ENCODE peak calls at places on chromosomes 1 and 21, in seven cellular contexts. One of them, this sample, is unnamed.
A peak's percentile ranks its signal among the peaks of the same experiment; 100 is the strongest.

GRCh38 chr1:4058706-4059105 is 158.6 kb upstream of the C1orf174 start:
- DNase-seq in esophagus muscularis mucosa: no peak
- DNase-seq in suprapubic skin: no peak
- DNase-seq in breast epithelium: no peak
- DNase-seq in SK-N-SH: no peak
- DNase-seq in K562: no peak
- DNase-seq in prostate gland: no peak
- DNase-seq in this sample: no peak

GRCh38 chr1:115665319-115665718 is 23.5 kb downstream of the VANGL1 start:
- DNase-seq in esophagus muscularis mucosa: no peak
- DNase-seq in suprapubic skin: no peak
- DNase-seq in breast epithelium: no peak
- DNase-seq in SK-N-SH: no peak
- DNase-seq in K562: no peak
- DNase-seq in prostate gland: peak; percentile 59
- DNase-seq in this sample: no peak

GRCh38 chr1:95742591-95743089 is 508.6 kb downstream of the RWDD3 start:
- DNase-seq in esophagus muscularis mucosa: no peak
- DNase-seq in suprapubic skin: no peak
- DNase-seq in breast epithelium: no peak
- DNase-seq in SK-N-SH: no peak
- DNase-seq in K562: no peak
- DNase-seq in prostate gland: no peak
- DNase-seq in this sample: no peak

GRCh38 chr1:21000245-21000594 is 176.5 kb downstream of the EIF4G3 start:
- DNase-seq in esophagus muscularis mucosa: no peak
- DNase-seq in suprapubic skin: no peak
- DNase-seq in breast epithelium: no peak
- DNase-seq in SK-N-SH: no peak
- DNase-seq in K562: no peak
- DNase-seq in prostate gland: no peak
- DNase-seq in this sample: no peak

GRCh38 chr1:78101514-78101913 is 55.7 kb downstream of the GIPC2 start:
- DNase-seq in esophagus muscularis mucosa: no peak
- DNase-seq in suprapubic skin: no peak
- DNase-seq in breast epithelium: no peak
- DNase-seq in SK-N-SH: no peak
- DNase-seq in K562: no peak
- DNase-seq in prostate gland: no peak
- DNase-seq in this sample: no peak

GRCh38 chr1:114164840-114165543 is 11.3 kb upstream of the SYT6 start:
- DNase-seq in esophagus muscularis mucosa: no peak
- DNase-seq in suprapubic skin: no peak
- DNase-seq in breast epithelium: no peak
- DNase-seq in SK-N-SH: no peak
- DNase-seq in K562: no peak
- DNase-seq in prostate gland: no peak
- DNase-seq in this sample: no peak

GRCh38 chr1:208089151-208089550 is 155.0 kb downstream of the PLXNA2 start:
- DNase-seq in esophagus muscularis mucosa: no peak
- DNase-seq in suprapubic skin: no peak
- DNase-seq in breast epithelium: no peak
- DNase-seq in SK-N-SH: no peak
- DNase-seq in K562: no peak
- DNase-seq in prostate gland: no peak
- DNase-seq in this sample: no peak

GRCh38 chr1:88422037-88422436 is 262.0 kb upstream of the PKN2 start:
- DNase-seq in esophagus muscularis mucosa: no peak
- DNase-seq in suprapubic skin: no peak
- DNase-seq in breast epithelium: no peak
- DNase-seq in SK-N-SH: no peak
- DNase-seq in K562: no peak
- DNase-seq in prostate gland: no peak
- DNase-seq in this sample: no peak

GRCh38 chr1:15678578-15678977 is 5.5 kb upstream of the PLEKHM2 start:
- DNase-seq in esophagus muscularis mucosa: no peak
- DNase-seq in suprapubic skin: no peak
- DNase-seq in breast epithelium: no peak
- DNase-seq in SK-N-SH: no peak
- DNase-seq in K562: no peak
- DNase-seq in prostate gland: no peak
- DNase-seq in this sample: no peak

GRCh38 chr1:43937179-43937865 is 3.7 kb downstream of the ARTN start:
- DNase-seq in esophagus muscularis mucosa: no peak
- DNase-seq in suprapubic skin: no peak
- DNase-seq in breast epithelium: no peak
- DNase-seq in SK-N-SH: no peak
- DNase-seq in K562: no peak
- DNase-seq in prostate gland: no peak
- DNase-seq in this sample: no peak

GRCh38 chr21:46121286-46122221 is 23.6 kb downstream of the COL6A2 start:
- DNase-seq in esophagus muscularis mucosa: no peak
- DNase-seq in suprapubic skin: peak; percentile 64
- DNase-seq in breast epithelium: peak; percentile 47
- DNase-seq in SK-N-SH: peak; percentile 23
- DNase-seq in K562: no peak
- DNase-seq in prostate gland: no peak
- DNase-seq in this sample: peak; percentile 17

GRCh38 chr1:193181526-193181925 is 4.9 kb downstream of the B3GALT2 start:
- DNase-seq in esophagus muscularis mucosa: no peak
- DNase-seq in suprapubic skin: no peak
- DNase-seq in breast epithelium: no peak
- DNase-seq in SK-N-SH: no peak
- DNase-seq in K562: no peak
- DNase-seq in prostate gland: no peak
- DNase-seq in this sample: no peak

GRCh38 chr1:95496307-95496706 is 262.3 kb downstream of the RWDD3 start:
- DNase-seq in esophagus muscularis mucosa: no peak
- DNase-seq in suprapubic skin: no peak
- DNase-seq in breast epithelium: no peak
- DNase-seq in SK-N-SH: no peak
- DNase-seq in K562: no peak
- DNase-seq in prostate gland: no peak
- DNase-seq in this sample: no peak

GRCh38 chr1:103859721-103860120 is 110.0 kb downstream of the AMY1C start:
- DNase-seq in esophagus muscularis mucosa: no peak
- DNase-seq in suprapubic skin: no peak
- DNase-seq in breast epithelium: no peak
- DNase-seq in SK-N-SH: no peak
- DNase-seq in K562: no peak
- DNase-seq in prostate gland: no peak
- DNase-seq in this sample: no peak

DNA sequence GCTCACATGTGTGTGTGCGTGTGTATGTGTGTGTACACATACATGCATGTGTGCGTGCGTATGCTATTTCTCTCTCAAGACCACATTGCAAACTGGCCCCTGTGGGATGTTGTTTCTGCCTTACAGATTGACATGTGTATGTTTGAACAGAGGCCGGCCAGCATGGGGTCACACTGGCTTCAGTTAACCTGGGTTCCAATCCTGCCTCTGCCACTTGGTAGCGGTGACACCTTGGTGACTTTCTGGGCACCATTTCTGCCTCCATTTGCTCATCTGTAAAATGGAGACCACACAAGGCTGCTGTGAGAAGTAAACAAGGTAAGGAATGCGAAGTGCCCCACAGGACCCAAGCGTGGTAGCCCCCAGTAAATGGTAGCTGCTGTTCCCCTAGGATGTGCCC is 51.7 kb downstream of the TCP10L start:
- DNase-seq in esophagus muscularis mucosa: no peak
- DNase-seq in suprapubic skin: no peak
- DNase-seq in breast epithelium: no peak
- DNase-seq in SK-N-SH: no peak
- DNase-seq in K562: no peak
- DNase-seq in prostate gland: no peak
- DNase-seq in this sample: no peak
- H3K4me3 ChIP-seq in esophagus muscularis mucosa: no peak overlapping the region
- H3K4me3 ChIP-seq in suprapubic skin: no peak overlapping the region
- H3K4me3 ChIP-seq in breast epithelium: no peak overlapping the region
- H3K4me3 ChIP-seq in SK-N-SH: no peak overlapping the region
- H3K4me3 ChIP-seq in K562: no peak overlapping the region
- H3K4me3 ChIP-seq in prostate gland: no peak overlapping the region
- H3K4me3 ChIP-seq in this sample: no peak overlapping the region

DNA sequence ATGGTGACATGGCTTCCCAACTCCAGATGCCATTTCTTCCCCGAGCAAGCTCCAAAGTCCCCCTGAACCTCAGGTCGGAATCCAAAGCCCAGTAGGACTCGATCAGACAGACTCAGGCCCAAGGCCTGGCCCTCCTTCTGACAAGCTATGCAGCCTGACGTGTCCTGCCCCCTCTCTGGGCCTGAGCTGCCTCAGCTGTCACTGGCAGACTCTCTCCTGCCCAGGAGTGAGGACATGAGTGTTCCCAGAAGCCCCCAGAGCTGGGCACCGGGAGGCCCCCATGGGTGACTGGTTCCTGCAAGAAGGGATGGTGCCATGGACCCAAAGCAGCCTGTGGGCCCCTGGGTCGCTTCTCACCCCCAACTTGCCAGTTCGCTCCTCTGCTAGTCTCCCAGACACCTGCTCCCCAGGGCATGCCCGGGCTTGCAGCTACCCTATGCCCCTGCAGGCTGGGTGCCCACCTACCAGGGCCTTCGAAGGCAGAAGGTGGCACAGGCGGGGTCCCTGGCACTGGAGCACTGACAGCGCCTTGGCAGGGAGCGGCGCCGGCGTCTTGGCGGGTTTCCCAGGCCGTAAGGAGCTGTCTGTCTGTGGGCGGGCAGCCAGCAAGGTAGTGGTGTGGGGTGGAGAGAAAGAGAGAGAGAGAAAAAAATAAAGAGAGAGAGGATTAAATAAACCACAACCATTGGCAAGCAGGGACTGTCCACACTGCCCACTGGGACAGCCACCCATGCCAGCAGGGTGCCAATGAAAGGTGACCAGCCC is 2.3 kb downstream of the EDN2 start:
- DNase-seq in esophagus muscularis mucosa: no peak
- DNase-seq in suprapubic skin: no peak
- DNase-seq in breast epithelium: peak; percentile 91
- DNase-seq in SK-N-SH: no peak
- DNase-seq in K562: no peak
- DNase-seq in prostate gland: peak; percentile 95
- DNase-seq in this sample: peak; percentile 69
- H3K27ac ChIP-seq in esophagus muscularis mucosa: peak overlapping the region; percentile 78
- H3K27ac ChIP-seq in suprapubic skin: no peak overlapping the region
- H3K27ac ChIP-seq in breast epithelium: peak overlapping the region; percentile 81
- H3K27ac ChIP-seq in SK-N-SH: peak overlapping the region; percentile 87
- H3K27ac ChIP-seq in K562: no peak overlapping the region
- H3K27ac ChIP-seq in prostate gland: peak overlapping the region; percentile 69
- H3K27ac ChIP-seq in this sample: no peak overlapping the region

GRCh38 chr1:47986741-47987140 is 10.4 kb downstream of the TRABD2B start:
- DNase-seq in esophagus muscularis mucosa: no peak
- DNase-seq in suprapubic skin: no peak
- DNase-seq in breast epithelium: no peak
- DNase-seq in SK-N-SH: peak; percentile 65
- DNase-seq in K562: no peak
- DNase-seq in prostate gland: no peak
- DNase-seq in this sample: peak; percentile 77
- TF ChIP-seq POLR2AphosphoS5 in esophagus muscularis mucosa: peak; percentile 6
- TF ChIP-seq POLR2AphosphoS5 in suprapubic skin: no peak
- TF ChIP-seq POLR2AphosphoS5 in breast epithelium: no peak
- TF ChIP-seq POLR2AphosphoS5 in SK-N-SH: no peak
- TF ChIP-seq POLR2AphosphoS5 in K562: no peak
- TF ChIP-seq POLR2AphosphoS5 in prostate gland: no peak
- TF ChIP-seq POLR2AphosphoS5 in this sample: no peak

DNA sequence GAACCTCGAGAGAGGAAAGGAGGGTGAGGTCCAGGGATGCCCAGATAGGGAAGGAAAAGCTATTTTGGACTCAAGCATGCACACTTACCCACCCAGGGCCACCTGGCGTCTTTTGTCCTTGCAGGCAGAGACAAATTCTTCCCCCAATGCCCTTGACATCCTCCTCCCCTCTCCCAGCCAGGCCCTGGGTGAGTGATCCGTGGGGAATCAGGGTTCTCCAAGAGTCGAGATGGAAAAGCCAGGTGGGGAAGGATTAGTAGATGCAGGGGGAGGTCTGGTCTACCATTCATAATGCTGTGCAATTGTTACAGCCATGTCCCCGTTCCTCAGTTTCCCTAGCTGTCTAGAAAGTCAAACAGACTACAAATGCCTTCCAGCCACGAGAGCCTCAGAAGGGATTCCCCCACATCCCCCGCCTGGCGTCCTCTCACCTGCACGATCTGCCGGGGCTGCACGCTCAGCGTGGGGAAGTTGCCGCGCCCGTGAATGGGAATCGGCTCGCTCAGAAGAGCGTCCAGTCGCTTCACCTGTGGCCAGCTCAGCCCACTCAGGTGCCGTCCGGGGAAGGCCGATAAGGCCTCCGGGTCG is 580 bp downstream of the TENT5B start:
- DNase-seq in esophagus muscularis mucosa: no peak
- DNase-seq in suprapubic skin: no peak
- DNase-seq in breast epithelium: no peak
- DNase-seq in SK-N-SH: no peak
- DNase-seq in K562: no peak
- DNase-seq in prostate gland: no peak
- DNase-seq in this sample: no peak
- H3K4me3 ChIP-seq in esophagus muscularis mucosa: peak overlapping the region; percentile 72
- H3K4me3 ChIP-seq in suprapubic skin: peak overlapping the region; percentile 68
- H3K4me3 ChIP-seq in breast epithelium: peak overlapping the region; percentile 40
- H3K4me3 ChIP-seq in SK-N-SH: peak overlapping the region; percentile 38
- H3K4me3 ChIP-seq in K562: peak overlapping the region; percentile 23
- H3K4me3 ChIP-seq in prostate gland: peak overlapping the region; percentile 34
- H3K4me3 ChIP-seq in this sample: peak overlapping the region; percentile 62

DNA sequence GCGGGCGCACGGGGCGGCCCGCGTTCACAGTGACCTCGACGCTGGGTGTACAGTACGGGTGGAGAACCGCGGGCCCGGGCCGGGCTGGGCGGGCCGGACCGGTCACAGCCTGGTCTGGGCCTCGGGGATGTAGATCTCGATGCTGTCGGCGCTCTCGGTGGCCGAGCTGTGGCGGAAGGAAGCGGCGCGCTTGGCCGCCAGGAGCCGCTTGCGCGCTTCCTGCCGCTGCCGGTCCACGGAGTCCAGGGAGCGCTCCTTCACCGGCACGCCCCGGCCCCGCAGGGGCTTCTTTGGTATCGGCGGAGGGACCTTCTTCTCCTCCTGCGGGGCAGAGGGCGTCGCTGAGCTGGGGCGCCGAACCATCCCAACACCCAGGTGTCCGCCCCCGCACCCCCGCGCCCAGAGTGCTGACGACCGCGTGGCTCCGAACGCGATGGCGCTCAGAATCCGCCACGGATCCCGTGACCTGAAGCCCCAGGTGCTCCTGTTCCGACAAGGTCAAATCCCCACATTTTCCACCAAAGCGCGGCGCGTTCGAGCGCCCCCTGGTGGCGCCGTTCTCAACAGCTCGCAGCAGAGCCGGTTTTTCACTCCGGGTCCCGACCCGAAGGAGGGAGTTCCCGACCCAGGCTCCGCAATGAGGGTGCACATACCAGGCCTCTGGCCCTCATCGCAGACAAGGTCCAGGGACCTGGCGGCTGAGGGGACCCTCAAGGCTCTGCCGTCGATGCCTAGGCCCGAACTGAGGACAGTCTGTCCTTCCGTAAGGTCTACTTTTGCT is 6.6 kb upstream of the SMIM12 start:
- DNase-seq in esophagus muscularis mucosa: peak; percentile 98
- DNase-seq in suprapubic skin: peak; percentile 93
- DNase-seq in breast epithelium: peak; percentile 83
- DNase-seq in SK-N-SH: peak; percentile 87
- DNase-seq in K562: peak; percentile 83
- DNase-seq in prostate gland: peak; percentile 65
- DNase-seq in this sample: peak; percentile 87
- H3K27ac ChIP-seq in esophagus muscularis mucosa: peak overlapping the region; percentile 87
- H3K27ac ChIP-seq in suprapubic skin: peak overlapping the region; percentile 53
- H3K27ac ChIP-seq in breast epithelium: peak overlapping the region; percentile 86
- H3K27ac ChIP-seq in SK-N-SH: no peak overlapping the region
- H3K27ac ChIP-seq in K562: peak overlapping the region; percentile 29
- H3K27ac ChIP-seq in prostate gland: peak overlapping the region; percentile 81
- H3K27ac ChIP-seq in this sample: peak overlapping the region; percentile 95